ENCODE peak calls at places on chromosomes 13 and 19, in seven cellular contexts. K is kidney tubule cell; T is choroid plexus epithelial cell; R is osteoblast; Y is stimulated activated CD4-positive, alpha-beta T cell treated with anti-CD3 and anti-CD28 coated beads, TNF-alpha, amount 100 ng/mL, for 48 hours; H is type B pancreatic cell; I is cerebellar nuclear complex. F is an unnamed sample.

GRCh38 chr13:96020155-96020575 is 33.0 kb downstream of the UGGT2 start:
- DNase-seq in T (peak), I (no peak), Y (no peak), R (no peak), H (no peak), K (peak), F (peak)

GRCh38 chr13:28753946-28754345 is 35.2 kb upstream of the SLC46A3 start:
- DNase-seq in K (no peak), Y (no peak), T (no peak), R (no peak), I (no peak), H (no peak), F (no peak)

GRCh38 chr19:33388231-33388816 is 14.8 kb downstream of the CEBPG start:
- DNase-seq in K (no peak), R (peak), T (no peak), Y (no peak), I (no peak), H (no peak), F (no peak)

GRCh38 chr13:67736646-67737420 is 506.7 kb upstream of the PCDH9 start:
- DNase-seq in T (peak), K (peak), H (no peak), Y (no peak), R (no peak), I (no peak), F (peak)

GRCh38 chr13:40536443-40537113 is 129.9 kb downstream of the FOXO1 start:
- DNase-seq in T (no peak), H (no peak), K (peak), R (peak), I (no peak), Y (no peak), F (no peak)

GRCh38 chr13:100922599-100922998 is 248.0 kb upstream of the TMTC4 start:
- DNase-seq in K (no peak), H (no peak), Y (no peak), R (no peak), I (no peak), T (no peak), F (no peak)

GRCh38 chr13:85241045-85241444 is 558.2 kb downstream of the SLITRK6 start:
- DNase-seq in K (no peak), I (no peak), R (no peak), Y (no peak), T (peak), H (no peak), F (peak)

GRCh38 chr13:75507027-75508001 is 25.3 kb upstream of the TBC1D4 start:
- DNase-seq in I (no peak), H (no peak), R (no peak), K (peak), Y (no peak), T (no peak), F (no peak)

GRCh38 chr19:15644066-15644741 is 3.5 kb downstream of the CYP4F3 start:
- DNase-seq in T (no peak), H (no peak), K (no peak), R (no peak), Y (no peak), I (no peak), F (no peak)

GRCh38 chr13:30409911-30410704 is 12.2 kb upstream of the UBE2L5 start:
- DNase-seq in T (peak), R (peak), Y (no peak), K (peak), I (no peak), H (no peak), F (peak)

GRCh38 chr19:53057904-53058579 is 13.5 kb downstream of the ERVV-2 start:
- DNase-seq in I (no peak), H (peak), K (peak), Y (no peak), T (peak), R (peak), F (no peak)

GRCh38 chr19:50959731-50960500 is 7.1 kb upstream of the KLK5 start:
- DNase-seq in T (no peak), H (no peak), R (no peak), Y (no peak), K (no peak), I (no peak), F (no peak)

GRCh38 chr13:97423300-97424045 is 10.5 kb upstream of the RAP2A start:
- DNase-seq in H (no peak), Y (no peak), K (no peak), I (no peak), T (no peak), R (no peak), F (no peak)

GRCh38 chr13:46698015-46698414 is 98.9 kb downstream of the ESD start:
- DNase-seq in I (no peak), R (no peak), T (no peak), H (no peak), K (no peak), Y (no peak), F (no peak)

GRCh38 chr13:25167775-25168174 is 4.3 kb downstream of the AMER2 start:
- DNase-seq in R (no peak), Y (no peak), H (no peak), K (no peak), I (no peak), T (no peak), F (no peak)

GRCh38 chr19:2038284-2039081 is 12.6 kb downstream of the MKNK2 start:
- DNase-seq in H (no peak), T (no peak), R (peak), I (no peak), Y (no peak), K (no peak), F (no peak)